ENCODE peak calls at places on chromosomes 3 and 15, in five cellular contexts. Z is heart left ventricle, R is body of pancreas, U is tibial nerve, V is left lung. H is an unnamed sample. For H3K4me1, the result is how much of the 10 kb centered on the place peaks cover.

GRCh38 chr3:161101609-161102008 is 3.5 kb downstream of the B3GALNT1 start:
- DNase-seq in Z (no peak), R (no peak), U (no peak), V (no peak), H (no peak)

GRCh38 chr3:25348996-25349576 is 79.0 kb upstream of the RARB start:
- DNase-seq in Z (no peak), R (no peak), U (no peak), V (no peak), H (no peak)

GRCh38 chr3:172309741-172310140 is 138.5 kb downstream of the GHSR start:
- DNase-seq in Z (no peak), R (no peak), U (no peak), V (no peak), H (no peak)

GRCh38 chr3:16252988-16253387 is 11.8 kb downstream of the DPH3 start:
- DNase-seq in Z (no peak), R (no peak), U (no peak), V (no peak), H (no peak)

GRCh38 chr3:56887402-56888025 is 85.8 kb upstream of the ARHGEF3 start:
- DNase-seq in Z (no peak), R (no peak), U (no peak), V (no peak), H (no peak)

GRCh38 chr3:127674099-127674792 is 1.5 kb downstream of the ABTB1 start:
- DNase-seq in Z (no peak), R (peak), U (peak), V (peak), H (no peak)

GRCh38 chr3:40780801-40781406 is 256.1 kb downstream of the ZNF621 start:
- DNase-seq in Z (peak), R (peak), U (peak), V (peak), H (no peak)

GRCh38 chr3:53845103-53845880 is 927 bp downstream of the CHDH start:
- DNase-seq in Z (peak), R (peak), U (peak), V (peak), H (peak)

GRCh38 chr15:49370782-49371181 is 52.3 kb upstream of the FGF7 start:
- DNase-seq in Z (no peak), R (no peak), U (no peak), V (no peak), H (no peak)

GRCh38 chr15:43276563-43277200 is 10.0 kb upstream of the TGM5 start:
- DNase-seq in Z (no peak), R (no peak), U (no peak), V (no peak), H (no peak)

GRCh38 chr15:88454231-88454630 is 13.0 kb downstream of the MRPL46 start:
- DNase-seq in Z (no peak), R (no peak), U (no peak), V (no peak), H (no peak)

GRCh38 chr3:146770301-146770700 is 165.2 kb upstream of the PLSCR5 start:
- DNase-seq in Z (no peak), R (no peak), U (no peak), V (no peak), H (no peak)

GRCh38 chr3:49023775-49024174 is 1.9 kb downstream of the NDUFAF3 start:
- DNase-seq in Z (no peak), R (no peak), U (no peak), V (no peak), H (no peak)

GRCh38 chr3:195863121-195864061 is 45.0 kb downstream of the TNK2 start:
- DNase-seq in Z (peak), R (peak), U (peak), V (peak), H (peak)

GRCh38 chr15:100124361-100124760 is 217.4 kb downstream of the ADAMTS17 start:
- DNase-seq in Z (no peak), R (no peak), U (no peak), V (no peak), H (no peak)

GRCh38 chr3:43883729-43884396 is 193.1 kb downstream of the ABHD5 start:
- DNase-seq in Z (peak), R (peak), U (no peak), V (peak), H (no peak)

GRCh38 chr3:52495096-52495495 is at the start of gene STAB1:
- DNase-seq in Z (peak), R (no peak), U (no peak), V (no peak), H (no peak)

GRCh38 chr3:95781598-95781997 is 1032.8 kb upstream of the EPHA6 start:
- DNase-seq in Z (no peak), R (no peak), U (no peak), V (no peak), H (no peak)

GRCh38 chr15:91706366-91707032 is 147.0 kb upstream of the SLCO3A1 start:
- DNase-seq in Z (peak), R (peak), U (peak), V (peak), H (peak)

GRCh38 chr3:71129611-71130515 is 453.7 kb downstream of the FOXP1 start:
- DNase-seq in Z (no peak), R (no peak), U (no peak), V (no peak), H (no peak)
- H3K4me1 ChIP-seq in Z (half or more), R (half or more), U (half or more), V (half or more), H (half or more)

GRCh38 chr3:11136116-11136515 is 18.2 kb upstream of the HRH1 start:
- DNase-seq in Z (no peak), R (no peak), U (no peak), V (no peak), H (no peak)

GRCh38 chr3:11138371-11138770 is 15.9 kb upstream of the HRH1 start:
- DNase-seq in Z (no peak), R (no peak), U (no peak), V (no peak), H (no peak)

GRCh38 chr3:11134794-11135193 is 19.5 kb upstream of the HRH1 start:
- DNase-seq in Z (no peak), R (no peak), U (no peak), V (no peak), H (no peak)

GRCh38 chr3:11137627-11137959 is 16.7 kb upstream of the HRH1 start:
- DNase-seq in Z (no peak), R (no peak), U (no peak), V (no peak), H (no peak)

DNA sequence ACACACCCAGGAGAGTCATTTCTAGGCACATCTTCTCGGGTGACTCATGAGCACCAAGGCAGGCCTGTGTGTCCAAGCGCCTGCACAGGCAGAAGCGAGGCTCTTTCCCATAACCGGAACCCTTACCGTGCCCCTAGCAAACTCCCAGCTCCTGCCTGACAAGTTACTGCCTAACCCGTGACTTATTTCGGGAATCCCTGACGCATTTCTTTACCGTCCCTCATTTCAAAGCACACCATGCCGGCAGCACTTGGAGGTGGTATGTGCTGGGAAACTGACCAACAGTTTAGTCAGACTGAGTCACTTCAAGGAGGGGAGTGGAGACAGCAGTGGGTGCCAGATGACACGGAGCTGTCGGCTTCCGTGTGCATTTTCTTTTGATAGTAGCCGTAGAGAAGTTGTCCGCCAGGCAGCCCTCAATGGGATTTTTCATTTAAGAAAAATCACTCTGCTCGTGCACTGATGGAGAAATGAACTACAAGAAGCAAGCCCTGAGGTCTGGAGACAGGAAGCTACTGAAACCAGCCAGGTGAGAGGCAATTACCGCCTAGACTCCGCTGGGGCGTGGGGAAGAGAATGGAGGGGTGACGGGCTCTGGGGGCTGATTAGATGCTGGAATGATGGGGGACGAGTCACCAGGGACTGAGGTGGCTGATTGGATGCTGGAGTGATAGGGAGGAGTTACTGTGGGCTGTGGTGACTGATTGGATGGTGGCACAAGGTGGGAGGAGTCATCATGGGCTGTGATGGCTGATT is 17.2 kb upstream of the HRH1 start:
- DNase-seq in Z (no peak), R (no peak), U (no peak), V (peak), H (peak)
- H3K4me3 ChIP-seq in Z (no peak), R (no peak), U (no peak), V (no peak), H (no peak)

DNA sequence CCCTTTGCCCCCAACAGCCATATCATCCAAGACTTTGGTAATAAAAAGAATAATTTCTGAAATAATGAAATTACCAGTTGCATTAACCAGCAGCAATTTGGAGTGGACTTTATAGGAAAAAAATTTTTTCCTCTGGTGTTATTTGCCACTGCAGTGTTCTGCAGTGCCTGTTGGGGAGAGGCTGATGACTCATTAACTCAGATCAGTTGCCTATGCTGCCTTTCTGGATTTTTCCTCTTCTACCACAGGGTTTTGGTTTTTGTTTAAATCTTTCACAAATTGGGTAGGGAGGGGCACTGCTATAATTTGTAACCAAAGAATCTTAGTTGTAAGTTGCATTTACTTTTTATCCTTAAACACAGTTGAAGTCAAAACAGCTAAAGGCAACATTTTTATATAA is 22.7 kb downstream of the ATP6V1A start:
- DNase-seq in Z (no peak), R (no peak), U (no peak), V (no peak), H (no peak)
- TF ChIP-seq CTCF in Z (no peak), R (no peak), U (no peak), V (no peak), H (no peak)

GRCh38 chr15:76342046-76342381 is 5.4 kb downstream of the ISL2 start:
- DNase-seq in Z (no peak), R (no peak), U (no peak), V (no peak), H (no peak)
- H3K4me1 ChIP-seq in Z (half or more), R (half or more), U (half or more), V (half or more), H (under half)